ENCODE peak calls at places on chromosomes 2 and 18, in eight cellular contexts. P is amygdala, N is right atrium auricular region, T is ELR, K is fibroblast of pulmonary artery, Y is NCI-H69, L is fibroblast of the aortic adventitia, X is occipital lobe. Z is an unnamed sample.

GRCh38 chr2:56008661-56009411 is 85.3 kb upstream of the EFEMP1 start:
- DNase-seq in P (peak; percentile 53), N (peak; percentile 67), T (peak; percentile 89), K (peak; percentile 97), Y (peak; percentile 95), L (peak; percentile 93), X (peak; percentile 41), Z (peak; percentile 83)

GRCh38 chr2:73685770-73686438 is 43.7 kb upstream of the NAT8 start:
- DNase-seq in P (no peak), N (no peak), T (no peak), K (no peak), Y (no peak), L (peak; percentile 10), X (no peak), Z (no peak)

GRCh38 chr2:237320801-237321563 is 93.0 kb downstream of the COL6A3 start:
- DNase-seq in P (no peak), N (peak; percentile 90), T (no peak), K (no peak), Y (no peak), L (peak; percentile 80), X (no peak), Z (peak; percentile 54)

GRCh38 chr2:69973335-69973735 is 11.9 kb upstream of the ASPRV1 start:
- DNase-seq in P (no peak), N (no peak), T (no peak), K (peak; percentile 34), Y (no peak), L (peak; percentile 84), X (no peak), Z (peak; percentile 83)

GRCh38 chr18:54023471-54023870 is 201.0 kb downstream of the MBD2 start:
- DNase-seq in P (no peak), N (no peak), T (peak; percentile 51), K (peak; percentile 60), Y (no peak), L (peak; percentile 21), X (no peak), Z (peak; percentile 46)

GRCh38 chr18:37385846-37386435 is 179.7 kb downstream of the CELF4 start:
- DNase-seq in P (no peak), N (no peak), T (peak; percentile 54), K (peak; percentile 64), Y (peak; percentile 73), L (peak; percentile 60), X (no peak), Z (peak; percentile 35)

GRCh38 chr18:10951631-10952544 is 197.5 kb downstream of the PIEZO2 start:
- DNase-seq in P (no peak), N (no peak), T (no peak), K (no peak), Y (no peak), L (peak; percentile 29), X (no peak), Z (no peak)

GRCh38 chr2:181307203-181307991 is 149.8 kb upstream of the ITGA4 start:
- DNase-seq in P (no peak), N (no peak), T (no peak), K (no peak), Y (no peak), L (no peak), X (no peak), Z (no peak)

GRCh38 chr2:42196403-42197267 is 27.5 kb downstream of the EML4 start:
- DNase-seq in P (peak; percentile 7), N (peak; percentile 66), T (peak; percentile 69), K (peak; percentile 60), Y (peak; percentile 74), L (peak; percentile 53), X (no peak), Z (peak; percentile 46)

GRCh38 chr2:129877795-129878775 is 101.4 kb upstream of the RAB6C start:
- DNase-seq in P (peak; percentile 77), N (peak; percentile 61), T (peak; percentile 1), K (peak; percentile 41), Y (peak; percentile 67), L (peak; percentile 49), X (peak; percentile 80), Z (peak; percentile 32)

GRCh38 chr2:1728821-1729220 is 15.5 kb downstream of the PXDN start:
- DNase-seq in P (no peak), N (peak; percentile 59), T (no peak), K (no peak), Y (no peak), L (no peak), X (no peak), Z (no peak)

GRCh38 chr2:172246649-172247048 is 143.9 kb upstream of the DLX2 start:
- DNase-seq in P (no peak), N (no peak), T (peak; percentile 69), K (no peak), Y (peak; percentile 15), L (peak; percentile 39), X (no peak), Z (no peak)

GRCh38 chr2:18987592-18988073 is 370.8 kb downstream of the OSR1 start:
- DNase-seq in P (peak; percentile 15), N (peak; percentile 90), T (peak; percentile 93), K (peak; percentile 93), Y (peak; percentile 23), L (peak; percentile 97), X (peak; percentile 4), Z (peak; percentile 93)

GRCh38 chr18:8177330-8178016 is 431.8 kb upstream of the RAB12 start:
- DNase-seq in P (no peak), N (no peak), T (no peak), K (peak; percentile 19), Y (peak; percentile 92), L (peak; percentile 6), X (no peak), Z (peak; percentile 9)

GRCh38 chr2:177165103-177165583 is 47.5 kb upstream of the HNRNPA3 start:
- DNase-seq in P (peak; percentile 15), N (peak; percentile 74), T (peak; percentile 67), K (peak; percentile 66), Y (peak; percentile 58), L (peak; percentile 72), X (peak; percentile 38), Z (peak; percentile 49)

GRCh38 chr18:74546751-74547530 is 12.6 kb downstream of the CNDP1 start:
- DNase-seq in P (no peak), N (no peak), T (peak; percentile 72), K (peak; percentile 56), Y (no peak), L (peak; percentile 94), X (no peak), Z (peak; percentile 57)

GRCh38 chr2:154686162-154686561 is 12.3 kb upstream of the KCNJ3 start:
- DNase-seq in P (no peak), N (no peak), T (no peak), K (no peak), Y (peak; percentile 35), L (no peak), X (no peak), Z (no peak)

GRCh38 chr18:61400714-61401113 is 67.5 kb downstream of the CDH20 start:
- DNase-seq in P (no peak), N (no peak), T (peak; percentile 70), K (peak; percentile 62), Y (no peak), L (peak; percentile 86), X (no peak), Z (peak; percentile 69)

GRCh38 chr2:133040175-133040574 is 370.2 kb upstream of the LYPD1 start:
- DNase-seq in P (no peak), N (no peak), T (peak; percentile 68), K (no peak), Y (no peak), L (no peak), X (no peak), Z (no peak)

GRCh38 chr2:215299337-215299859 is 12.5 kb upstream of the ATIC start:
- DNase-seq in P (no peak), N (no peak), T (no peak), K (no peak), Y (peak; percentile 66), L (no peak), X (no peak), Z (no peak)

GRCh38 chr2:228039752-228040534 is 141.5 kb downstream of the SPHKAP start:
- DNase-seq in P (no peak), N (no peak), T (peak; percentile 63), K (peak; percentile 40), Y (peak; percentile 7), L (peak; percentile 26), X (no peak), Z (peak; percentile 20)

GRCh38 chr2:3483227-3483985 is 35.9 kb downstream of the ADI1 start:
- DNase-seq in P (peak; percentile 37), N (no peak), T (no peak), K (peak; percentile 64), Y (no peak), L (peak; percentile 71), X (peak; percentile 36), Z (peak; percentile 29)

GRCh38 chr2:199940373-199940772 is 14.9 kb downstream of the TYW5 start:
- DNase-seq in P (no peak), N (no peak), T (peak; percentile 71), K (peak; percentile 40), Y (peak; percentile 30), L (peak; percentile 27), X (no peak), Z (peak; percentile 37)

GRCh38 chr18:31206787-31207381 is 44.2 kb upstream of the DSC1 start:
- DNase-seq in P (no peak), N (peak; percentile 64), T (peak; percentile 45), K (peak; percentile 3), Y (peak; percentile 67), L (no peak), X (no peak), Z (no peak)

GRCh38 chr2:42073739-42074138 is 25.9 kb downstream of the PKDCC start:
- DNase-seq in P (no peak), N (no peak), T (no peak), K (peak; percentile 37), Y (no peak), L (peak; percentile 69), X (no peak), Z (no peak)

GRCh38 chr2:20623241-20623640 is 27.7 kb downstream of the HS1BP3 start:
- DNase-seq in P (no peak), N (no peak), T (no peak), K (no peak), Y (no peak), L (no peak), X (no peak), Z (no peak)

GRCh38 chr2:61180686-61181085 is 18.7 kb downstream of the C2orf74 start:
- DNase-seq in P (no peak), N (no peak), T (no peak), K (no peak), Y (no peak), L (no peak), X (no peak), Z (no peak)

GRCh38 chr2:229196448-229196847 is 74.6 kb downstream of the PID1 start:
- DNase-seq in P (no peak), N (no peak), T (peak; percentile 38), K (no peak), Y (no peak), L (no peak), X (no peak), Z (no peak)

Z was measured in AG10803.